ENCODE peak calls at places on chromosome 7, in four cellular contexts. M is skeletal muscle cell, N is choroid plexus epithelial cell, E is foreskin fibroblast. D is an unnamed sample.

GRCh38 chr7:45501788-45502187 is 72.4 kb upstream of the ADCY1 start:
- DNase-seq in N (no peak), M (no peak), E (no peak), D (no peak)

GRCh38 chr7:104552102-104552501 is 223.7 kb downstream of the LHFPL3 start:
- DNase-seq in E (peak; percentile 5), N (peak; percentile 13), M (peak; percentile 3), D (peak; percentile 15)

GRCh38 chr7:27071622-27072390 is 24.0 kb downstream of the HOXA1 start:
- DNase-seq in E (no peak), M (no peak), N (peak; percentile 4), D (no peak)

GRCh38 chr7:142338633-142339501 is 81.0 kb upstream of the PRSS58 start:
- DNase-seq in N (peak; percentile 86), M (no peak), E (no peak), D (no peak)

GRCh38 chr7:42931447-42931833 is 534 bp downstream of the PSMA2 start:
- DNase-seq in E (no peak), N (peak; percentile 42), M (no peak), D (no peak)

GRCh38 chr7:140940866-140941265 is 16.1 kb upstream of the BRAF start:
- DNase-seq in E (no peak), M (no peak), N (no peak), D (no peak)

GRCh38 chr7:3887071-3887691 is 586.1 kb downstream of the SDK1 start:
- DNase-seq in E (peak; percentile 41), M (no peak), N (no peak), D (no peak)

GRCh38 chr7:574661-575395 is 55.2 kb upstream of the PDGFA start:
- DNase-seq in E (no peak), M (peak; percentile 24), N (no peak), D (no peak)

GRCh38 chr7:135748770-135749169 is at the start of gene FAM180A:
- DNase-seq in E (peak; percentile 94), M (no peak), N (no peak), D (peak; percentile 72)

GRCh38 chr7:69395072-69395714 is 203.1 kb upstream of the AUTS2 start:
- DNase-seq in E (no peak), M (peak; percentile 79), N (peak; percentile 91), D (no peak)

GRCh38 chr7:42702647-42703046 is 209.2 kb downstream of the C7orf25 start:
- DNase-seq in M (no peak), E (no peak), N (no peak), D (no peak)

GRCh38 chr7:15068324-15068723 is 165.8 kb upstream of the DGKB start:
- DNase-seq in N (no peak), E (peak; percentile 42), M (no peak), D (no peak)

GRCh38 chr7:93117852-93118530 is at the start of gene SAMD9:
- DNase-seq in N (peak; percentile 93), E (peak; percentile 85), M (peak; percentile 44), D (peak; percentile 44)

GRCh38 chr7:97337849-97338248 is 220.4 kb downstream of the SDHAF3 start:
- DNase-seq in N (no peak), M (no peak), E (no peak), D (no peak)

DNA sequence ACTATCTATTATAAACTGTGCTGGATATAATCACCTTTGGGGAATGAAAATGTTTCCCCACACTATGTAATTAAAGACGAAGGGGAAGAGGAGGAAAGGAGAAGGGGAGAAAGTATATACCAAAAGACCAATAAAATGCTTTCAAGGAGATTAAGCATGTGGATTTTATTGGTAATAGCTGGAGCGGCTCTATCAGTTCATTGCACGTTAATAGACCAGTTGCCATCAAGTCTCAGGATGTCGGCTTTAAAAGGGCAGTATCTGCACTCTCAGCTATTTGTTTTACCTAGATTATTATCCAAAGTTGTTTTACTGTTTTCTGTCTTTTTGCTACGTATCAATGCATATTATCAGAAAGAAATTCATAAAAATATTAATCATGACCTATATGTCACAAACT is 9.0 kb downstream of the ETV1 start:
- DNase-seq in M (no peak), E (no peak), N (no peak), D (no peak)
- H3K4me3 ChIP-seq in M (no peak overlapping the region), E (no peak overlapping the region), N (no peak overlapping the region), D (no peak overlapping the region)

GRCh38 chr7:64685091-64685490 is 19.2 kb downstream of the ZNF107 start:
- DNase-seq in N (no peak), M (no peak), E (no peak), D (no peak)
- H3K4me3 ChIP-seq in N (no peak overlapping the region), M (no peak overlapping the region), E (no peak overlapping the region), D (no peak overlapping the region)

DNA sequence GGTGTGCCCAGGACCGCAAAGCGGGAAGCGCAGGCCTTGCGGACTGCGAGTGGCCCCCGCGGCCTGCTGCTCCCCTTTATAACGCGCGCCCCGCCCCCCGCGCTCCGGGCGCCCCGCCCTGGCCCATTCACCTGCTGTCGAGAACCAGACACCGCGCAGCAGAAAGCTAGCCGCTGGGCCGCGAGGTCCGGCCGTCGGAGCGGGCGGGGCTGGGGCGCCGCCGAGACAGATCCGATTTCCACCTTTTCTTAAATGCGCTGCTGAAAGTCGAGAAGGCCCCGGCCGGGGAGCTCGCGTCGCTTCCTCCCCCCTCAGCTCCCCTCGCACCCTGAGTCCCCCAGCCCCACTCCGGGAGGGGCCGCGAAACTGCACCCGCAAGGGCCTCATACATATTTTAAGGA is 170.3 kb downstream of the NRF1 start:
- DNase-seq in M (no peak), N (no peak), E (no peak), D (no peak)
- H3K4me3 ChIP-seq in M (no peak overlapping the region), N (no peak overlapping the region), E (no peak overlapping the region), D (no peak overlapping the region)

DNA sequence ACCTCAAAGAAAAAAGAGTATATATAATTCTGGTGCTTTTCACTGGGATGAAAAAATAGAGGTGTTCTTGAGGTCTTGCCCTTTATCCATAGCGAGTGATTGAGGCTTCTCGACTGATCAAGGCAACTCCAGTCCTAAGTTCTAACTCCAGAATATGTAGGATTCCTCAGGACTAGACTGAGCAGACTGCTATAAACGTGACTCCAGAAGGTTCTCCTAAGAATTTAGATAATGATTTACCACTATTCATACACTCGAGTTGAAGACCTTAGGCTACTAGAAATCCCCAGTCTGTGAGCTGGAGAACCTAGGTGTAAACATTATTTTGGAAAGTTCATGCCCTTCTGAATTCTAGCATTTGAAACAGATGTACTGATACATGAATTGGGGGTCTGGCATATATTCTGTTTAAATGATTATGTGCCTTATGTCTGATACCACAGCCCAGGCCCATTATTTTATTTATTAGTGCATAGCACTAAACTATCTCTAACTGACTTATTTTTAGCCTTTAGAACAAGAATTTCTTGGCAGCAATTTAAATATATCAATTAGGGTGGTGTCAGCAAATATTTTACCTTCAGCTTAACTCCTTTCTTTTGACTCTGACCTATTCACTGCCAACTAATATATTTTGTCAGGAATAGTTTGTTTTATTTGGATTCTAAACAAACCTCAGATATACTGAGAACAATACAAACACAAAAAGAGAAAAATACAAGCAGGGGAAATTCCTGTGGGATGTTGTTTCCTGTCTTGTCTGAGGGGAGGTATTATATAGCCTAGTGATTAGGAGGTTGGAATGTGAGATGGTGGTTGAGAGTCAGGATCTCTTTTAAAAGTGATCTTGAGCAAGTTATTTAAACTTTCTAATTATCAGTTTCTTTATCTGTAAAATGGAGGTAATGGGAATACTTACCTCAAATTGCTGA is 75.8 kb downstream of the PODXL start:
- DNase-seq in N (peak; percentile 63), M (no peak), E (no peak), D (no peak)
- H3K4me3 ChIP-seq in N (no peak overlapping the region), M (no peak overlapping the region), E (no peak overlapping the region), D (no peak overlapping the region)

GRCh38 chr7:155490697-155491628 is 33.0 kb downstream of the EN2 start:
- DNase-seq in N (no peak), M (no peak), E (no peak), D (no peak)
- H3K4me3 ChIP-seq in N (no peak overlapping the region), M (no peak overlapping the region), E (no peak overlapping the region), D (no peak overlapping the region)

GRCh38 chr7:151254851-151255250 is 6.4 kb upstream of the SMARCD3 start:
- DNase-seq in E (no peak), M (no peak), N (no peak), D (no peak)

GRCh38 chr7:151255390-151255789 is 6.9 kb upstream of the SMARCD3 start:
- DNase-seq in E (no peak), N (no peak), M (no peak), D (no peak)

GRCh38 chr7:151254316-151254715 is 5.8 kb upstream of the SMARCD3 start:
- DNase-seq in M (no peak), N (no peak), E (no peak), D (no peak)

GRCh38 chr7:151257990-151258389 is 9.5 kb upstream of the SMARCD3 start:
- DNase-seq in E (no peak), M (no peak), N (no peak), D (no peak)

GRCh38 chr7:151256410-151257045 is 8.0 kb upstream of the SMARCD3 start:
- DNase-seq in E (no peak), M (no peak), N (no peak), D (no peak)
- H3K4me3 ChIP-seq in E (no peak overlapping the region), M (no peak overlapping the region), N (no peak overlapping the region), D (no peak overlapping the region)